ENCODE peak calls at places on chromosomes 4 and X, in eight cellular contexts. S, N, C, Q, E, D, V and Z are unnamed samples. For H3K4me1, the result is how much of the 10 kb centered on the place peaks cover.

GRCh38 chr4:20431422-20432014 is 179.8 kb downstream of the SLIT2 start:
- DNase-seq in S (no peak), C (no peak), E (no peak), D (no peak), Q (no peak), V (no peak), N (no peak), Z (no peak)

GRCh38 chrX:40151211-40152172 is 53.7 kb upstream of the BCOR start:
- DNase-seq in C (peak), D (peak), N (no peak), E (no peak), V (no peak), Q (no peak), S (no peak), Z (no peak)

GRCh38 chr4:99038213-99038612 is 42.7 kb downstream of the METAP1 start:
- DNase-seq in S (no peak), N (no peak), D (no peak), V (no peak), E (no peak), C (no peak), Q (no peak), Z (no peak)

GRCh38 chrX:3549442-3549875 is 164.0 kb downstream of the PRKX start:
- DNase-seq in N (no peak), Q (no peak), C (no peak), S (no peak), V (no peak), E (peak), D (no peak), Z (no peak)

GRCh38 chrX:15853586-15854079 is 980 bp downstream of the AP1S2 start:
- DNase-seq in Q (no peak), D (no peak), C (no peak), S (no peak), N (no peak), V (no peak), E (no peak), Z (no peak)

GRCh38 chrX:84047339-84047738 is 140.7 kb downstream of the RPS6KA6 start:
- DNase-seq in Q (peak), D (no peak), V (no peak), C (no peak), E (no peak), S (no peak), N (no peak), Z (no peak)

GRCh38 chrX:78139160-78140123 is at the start of gene TAF9B:
- DNase-seq in Q (peak), D (peak), E (peak), V (peak), S (peak), N (peak), C (peak), Z (peak)

GRCh38 chr4:15197005-15197404 is 194.7 kb downstream of the CPEB2 start:
- DNase-seq in E (no peak), N (no peak), D (no peak), V (no peak), S (no peak), C (no peak), Q (no peak), Z (no peak)

GRCh38 chrX:10011991-10012390 is 44.8 kb downstream of the CLDN34 start:
- DNase-seq in D (no peak), Q (no peak), N (no peak), E (peak), C (no peak), V (no peak), S (no peak), Z (peak)

GRCh38 chr4:175970734-175971133 is 94.9 kb upstream of the WDR17 start:
- DNase-seq in N (no peak), D (no peak), Q (no peak), C (no peak), V (no peak), E (no peak), S (no peak), Z (no peak)

GRCh38 chr4:169810325-169811323 is 52.9 kb upstream of the HPF1 start:
- DNase-seq in E (peak), N (no peak), V (no peak), D (no peak), S (peak), C (no peak), Q (no peak), Z (no peak)

GRCh38 chr4:123127218-123127617 is 204.8 kb upstream of the NUDT6 start:
- DNase-seq in C (no peak), D (no peak), S (no peak), E (no peak), N (no peak), Q (no peak), V (no peak), Z (no peak)

GRCh38 chr4:180500146-180500545 is 1743.1 kb upstream of the TENM3 start:
- DNase-seq in S (no peak), E (no peak), D (no peak), V (no peak), N (no peak), C (no peak), Q (no peak), Z (no peak)

GRCh38 chr4:118772149-118773081 is 63.5 kb downstream of the SEC24D start:
- DNase-seq in D (no peak), S (no peak), V (no peak), N (no peak), E (no peak), C (no peak), Q (no peak), Z (no peak)

GRCh38 chr4:185395255-185395955 is at the start of gene LRP2BP:
- DNase-seq in N (no peak), V (no peak), Q (no peak), D (no peak), C (no peak), S (peak), E (no peak), Z (no peak)

GRCh38 chrX:107628662-107629532 is 587 bp downstream of the PRPS1 start:
- DNase-seq in Q (peak), C (peak), V (peak), N (no peak), D (no peak), S (no peak), E (peak), Z (peak)

GRCh38 chrX:69556094-69557011 is 52.2 kb downstream of the NALF2 start:
- DNase-seq in V (no peak), N (no peak), E (peak), C (peak), Q (no peak), D (no peak), S (no peak), Z (no peak)

GRCh38 chr4:26183017-26183416 is 137.8 kb upstream of the RBPJ start:
- DNase-seq in C (no peak), S (no peak), V (no peak), D (no peak), N (no peak), Q (no peak), E (no peak), Z (no peak)

GRCh38 chr4:120915311-120915710 is 7.2 kb downstream of the PRDM5 start:
- DNase-seq in N (no peak), D (no peak), S (no peak), Q (no peak), V (no peak), C (no peak), E (no peak), Z (no peak)

GRCh38 chrX:555589-556220 is 74.9 kb upstream of the SHOX start:
- DNase-seq in V (no peak), C (no peak), Q (no peak), D (no peak), E (no peak), N (peak), S (no peak), Z (no peak)

GRCh38 chr4:123417813-123418212 is 21.2 kb downstream of the SPRY1 start:
- DNase-seq in N (no peak), V (no peak), D (no peak), C (no peak), Q (no peak), S (no peak), E (no peak), Z (no peak)

GRCh38 chrX:154457491-154458115 is 478 bp upstream of the PLXNA3 start:
- DNase-seq in S (no peak), Q (peak), E (peak), D (peak), V (no peak), C (no peak), N (no peak), Z (peak)

GRCh38 chrX:13966071-13966850 is 63.4 kb downstream of the GEMIN8 start:
- DNase-seq in Q (no peak), D (no peak), N (no peak), E (no peak), C (no peak), V (no peak), S (no peak), Z (no peak)

GRCh38 chr4:30537462-30537861 is 182.7 kb upstream of the PCDH7 start:
- DNase-seq in C (no peak), E (no peak), S (no peak), D (no peak), N (no peak), Q (no peak), V (no peak), Z (no peak)

GRCh38 chr4:186144596-186145569 is 40.4 kb downstream of the FAM149A start:
- DNase-seq in V (peak), C (peak), D (peak), Q (peak), S (no peak), E (peak), N (no peak), Z (peak)

GRCh38 chr4:112848931-112849330 is 200.5 kb upstream of the ANK2 start:
- DNase-seq in V (no peak), S (no peak), D (no peak), E (no peak), Q (no peak), C (no peak), N (no peak), Z (no peak)

GRCh38 chr4:103754844-103755243 is 35.1 kb upstream of the TACR3 start:
- DNase-seq in N (no peak), D (peak), S (no peak), V (no peak), Q (no peak), E (peak), C (no peak), Z (no peak)

GRCh38 chr4:84529169-84529751 is 30.2 kb upstream of the NKX6-1 start:
- DNase-seq in S (no peak), Q (no peak), V (no peak), D (no peak), C (no peak), E (no peak), N (no peak), Z (no peak)

GRCh38 chr4:139619644-139620043 is 46.0 kb upstream of the MGST2 start:
- DNase-seq in Q (no peak), E (peak), D (no peak), C (no peak), V (no peak), N (no peak), S (no peak), Z (no peak)

GRCh38 chr4:3437998-3438846 is 3.5 kb upstream of the HGFAC start:
- DNase-seq in D (no peak), Q (no peak), N (no peak), V (no peak), S (no peak), C (peak), E (no peak), Z (no peak)

DNA sequence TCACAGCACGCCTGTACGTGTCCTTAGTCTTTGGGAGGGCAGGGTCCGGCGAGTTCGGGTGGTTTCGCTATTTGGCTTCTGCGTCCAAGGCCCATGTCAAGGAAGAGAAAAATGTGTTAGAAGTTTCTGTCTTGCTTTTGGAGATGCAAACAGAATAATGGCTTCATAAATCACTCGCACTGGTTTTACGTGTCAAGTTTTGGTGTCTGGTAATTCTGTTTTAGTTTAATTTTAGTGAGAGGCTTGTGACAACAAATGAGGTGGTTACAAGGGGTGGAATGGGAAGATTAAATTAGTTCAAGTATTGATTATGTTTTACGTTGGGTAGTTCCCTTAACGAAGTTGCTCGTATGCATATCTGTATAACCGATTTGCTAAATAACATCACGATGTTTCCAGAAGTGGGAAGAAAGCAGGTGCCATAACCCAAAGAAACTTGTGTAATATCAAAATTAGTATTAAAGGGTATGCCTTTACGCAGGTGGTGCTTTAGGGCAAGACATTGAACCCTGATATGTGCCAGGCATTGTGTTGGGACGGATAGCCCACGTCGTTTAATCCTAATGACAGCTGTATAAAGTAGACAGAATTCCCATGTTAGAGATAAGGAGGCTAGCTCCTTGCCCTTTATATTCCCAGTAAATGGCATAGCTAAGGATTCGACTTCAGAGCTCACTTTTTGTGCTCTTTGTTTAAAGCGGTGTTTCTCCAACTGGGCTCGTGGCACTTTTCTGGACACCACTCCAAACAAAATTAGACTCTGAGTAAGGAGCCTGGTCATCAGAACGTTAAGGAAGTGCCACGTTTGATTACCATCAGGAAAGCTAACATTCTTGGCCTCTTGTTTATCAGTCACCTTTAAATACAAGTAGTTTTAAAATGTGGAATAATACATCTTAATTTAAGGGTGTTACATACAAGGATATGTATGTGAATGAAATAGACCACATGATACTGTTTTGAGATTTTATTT is 843 bp downstream of the RPL34 start:
- DNase-seq in C (no peak), Q (no peak), N (no peak), S (no peak), D (no peak), E (no peak), V (no peak), Z (no peak)
- TF ChIP-seq POLR2A in C (no peak), Q (no peak), N (no peak), S (no peak), D (no peak), E (no peak), V (no peak), Z (no peak)

GRCh38 chr4:12140864-12141263 is 712.2 kb upstream of the HS3ST1 start:
- DNase-seq in E (no peak), S (no peak), C (no peak), D (no peak), N (no peak), Q (no peak), V (no peak), Z (no peak)

GRCh38 chr4:12144051-12144450 is 715.4 kb upstream of the HS3ST1 start:
- DNase-seq in E (no peak), S (no peak), V (no peak), N (no peak), Q (no peak), C (no peak), D (no peak), Z (no peak)

GRCh38 chr4:12137556-12137955 is 708.9 kb upstream of the HS3ST1 start:
- DNase-seq in E (no peak), V (no peak), N (no peak), Q (no peak), S (no peak), C (no peak), D (no peak), Z (no peak)

DNA sequence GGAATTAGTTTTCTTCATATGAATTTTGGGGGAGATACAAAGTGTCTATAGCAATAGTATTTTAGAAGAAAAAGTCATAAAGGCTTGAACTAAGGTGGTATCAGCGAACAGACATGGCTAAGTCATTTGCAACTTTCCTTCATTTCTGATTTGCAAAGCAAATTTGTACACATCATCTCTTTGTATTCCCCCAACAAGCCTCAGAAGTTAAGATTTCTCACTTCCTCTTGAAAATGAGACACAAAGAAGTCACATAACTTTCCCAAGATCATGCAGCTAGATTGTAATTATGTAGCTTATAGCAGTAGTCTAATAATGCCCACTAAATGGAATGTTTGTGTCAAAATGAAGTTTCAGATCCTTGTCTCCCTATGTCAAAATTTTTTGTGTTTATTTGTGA is 709.8 kb upstream of the HS3ST1 start:
- DNase-seq in C (no peak), N (no peak), S (no peak), E (no peak), D (no peak), V (no peak), Q (no peak), Z (no peak)
- H3K4me1 ChIP-seq in C (under half), N (under half), S (under half), E (under half), D (under half), V (under half), Q (under half), Z (under half)

DNA sequence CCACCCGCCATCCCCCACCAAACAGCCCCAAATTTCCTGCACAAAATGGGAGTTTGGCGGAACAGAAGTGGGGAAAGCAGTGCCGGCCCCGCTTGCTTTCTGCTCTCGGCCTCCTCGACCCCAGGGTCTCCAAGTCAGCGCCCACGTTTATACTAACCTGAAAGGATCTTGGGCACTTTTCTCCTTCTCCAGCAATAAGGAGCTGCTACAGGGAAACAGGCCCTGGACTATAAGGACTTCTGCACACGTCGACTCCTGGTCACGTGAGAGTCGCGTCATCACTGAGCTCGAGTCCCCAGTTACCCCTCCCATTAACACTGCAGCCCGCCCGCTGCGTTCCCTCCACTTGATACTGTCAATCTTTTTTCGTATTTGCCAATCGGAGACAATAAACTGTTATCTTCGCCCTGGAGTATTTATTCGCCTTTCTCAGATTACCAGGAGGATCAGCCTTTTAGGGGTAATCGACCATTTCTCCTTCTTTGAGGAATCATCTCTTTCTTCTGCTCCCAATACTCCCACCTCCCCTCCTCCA is at the start of gene TCEAL8:
- DNase-seq in N (peak), E (peak), V (peak), D (peak), S (peak), C (peak), Q (peak), Z (peak)
- TF ChIP-seq POLR2A in N (peak), E (no peak), V (peak), D (no peak), S (peak), C (peak), Q (no peak), Z (no peak)

GRCh38 chr4:5804656-5805055 is 88.2 kb downstream of the CRMP1 start:
- DNase-seq in Q (peak), E (no peak), V (no peak), N (no peak), D (no peak), S (no peak), C (no peak), Z (no peak)
- H3K4me1 ChIP-seq in Q (under half), E (under half), V (under half), N (under half), D (under half), S (under half), C (under half), Z (under half)

DNA sequence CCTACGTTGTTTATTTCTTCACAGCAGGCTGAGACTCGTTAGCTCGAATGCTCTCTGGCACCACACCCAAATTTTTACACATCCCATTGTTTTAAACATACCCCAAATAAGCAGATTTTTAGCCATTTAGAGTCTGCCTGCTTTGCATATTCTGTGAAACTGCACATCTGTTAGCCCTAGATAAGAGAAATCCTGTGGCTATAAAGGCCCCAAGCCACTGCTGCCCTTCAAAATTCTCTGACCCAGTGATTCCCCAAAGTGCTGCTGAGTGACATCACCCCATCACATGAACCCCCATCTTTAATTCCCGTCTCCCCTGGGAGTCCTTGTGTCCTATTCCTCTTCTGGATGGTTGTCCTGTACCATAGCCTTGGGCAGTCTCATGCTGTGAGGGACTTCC is 20.8 kb downstream of the TEX13C start:
- DNase-seq in C (no peak), N (no peak), D (no peak), Q (no peak), E (no peak), V (no peak), S (no peak), Z (no peak)
- TF ChIP-seq POLR2A in C (no peak), N (no peak), D (no peak), Q (no peak), E (no peak), V (no peak), S (no peak), Z (no peak)

GRCh38 chr4:43992552-43992951 is 456.1 kb downstream of the KCTD8 start:
- DNase-seq in Q (no peak), D (no peak), C (no peak), E (no peak), S (no peak), N (no peak), V (no peak), Z (no peak)
- H3K4me1 ChIP-seq in Q (under half), D (under half), C (under half), E (under half), S (under half), N (under half), V (under half), Z (under half)

DNA sequence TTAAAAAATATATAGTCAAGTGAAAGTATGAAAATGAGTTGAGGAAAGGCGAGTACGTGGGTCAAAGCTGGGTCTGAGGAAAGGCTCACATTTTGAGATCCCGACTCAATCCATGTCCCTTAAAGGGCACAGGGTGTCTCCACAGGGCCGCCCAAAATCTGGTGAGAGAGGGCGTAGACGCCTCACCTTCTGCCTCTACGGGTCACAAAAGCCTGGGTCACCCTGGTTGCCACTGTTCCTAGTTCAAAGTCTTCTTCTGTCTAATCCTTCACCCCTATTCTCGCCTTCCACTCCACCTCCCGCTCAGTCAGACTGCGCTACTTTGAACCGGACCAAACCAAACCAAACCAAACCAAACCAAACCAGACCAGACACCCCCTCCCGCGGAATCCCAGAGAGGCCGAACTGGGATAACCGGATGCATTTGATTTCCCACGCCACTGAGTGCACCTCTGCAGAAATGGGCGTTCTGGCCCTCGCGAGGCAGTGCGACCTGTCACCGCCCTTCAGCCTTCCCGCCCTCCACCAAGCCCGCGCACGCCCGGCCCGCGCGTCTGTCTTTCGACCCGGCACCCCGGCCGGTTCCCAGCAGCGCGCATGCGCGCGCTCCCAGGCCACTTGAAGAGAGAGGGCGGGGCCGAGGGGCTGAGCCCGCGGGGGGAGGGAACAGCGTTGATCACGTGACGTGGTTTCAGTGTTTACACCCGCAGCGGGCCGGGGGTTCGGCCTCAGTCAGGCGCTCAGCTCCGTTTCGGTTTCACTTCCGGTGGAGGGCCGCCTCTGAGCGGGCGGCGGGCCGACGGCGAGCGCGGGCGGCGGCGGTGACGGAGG is at the start of gene FMR1:
- DNase-seq in S (peak), N (peak), Q (peak), V (peak), E (peak), C (peak), D (peak), Z (peak)
- TF ChIP-seq POLR2A in S (peak), N (no peak), Q (no peak), V (peak), E (no peak), C (peak), D (no peak), Z (peak)